ENCODE peak calls at places on chromosomes 2 and 18, in five cellular contexts. F is GM10248; W is nephron progenitor cell; T is Peyer's patch; R is stimulated activated CD8-positive, alpha-beta memory T cell treated with anti-CD3 and anti-CD28 coated beads, Interleukin-2, amount 100 ng/mL, for 48 hours. S is an unnamed sample.

GRCh38 chr18:60996822-60997221 is 336.4 kb upstream of the CDH20 start:
- DNase-seq in F (no peak), W (no peak), T (no peak), R (no peak), S (no peak)

GRCh38 chr2:39725401-39725800 is 53.7 kb downstream of the THUMPD2 start:
- DNase-seq in F (no peak), W (no peak), T (no peak), R (no peak), S (no peak)

GRCh38 chr2:22487541-22487940 is 897.4 kb upstream of the KLHL29 start:
- DNase-seq in F (no peak), W (no peak), T (no peak), R (no peak), S (no peak)

GRCh38 chr2:215903208-215903607 is 110.1 kb downstream of the MREG start:
- DNase-seq in F (no peak), W (no peak), T (no peak), R (no peak), S (no peak)

GRCh38 chr18:13137041-13137938 is 81.3 kb upstream of the LDLRAD4 start:
- DNase-seq in F (peak), W (peak), T (peak), R (no peak), S (no peak)

GRCh38 chr2:198056836-198057235 is 252.4 kb downstream of the PLCL1 start:
- DNase-seq in F (no peak), W (no peak), T (no peak), R (no peak), S (no peak)

GRCh38 chr2:43467889-43468288 is 127.9 kb downstream of the THADA start:
- DNase-seq in F (no peak), W (no peak), T (no peak), R (no peak), S (no peak)

GRCh38 chr18:21960189-21960588 is 209.2 kb upstream of the GATA6 start:
- DNase-seq in F (no peak), W (no peak), T (no peak), R (no peak), S (no peak)

GRCh38 chr2:101616411-101616810 is 81.1 kb upstream of the MAP4K4 start:
- DNase-seq in F (no peak), W (no peak), T (no peak), R (no peak), S (no peak)

GRCh38 chr2:196166876-196167275 is 4.5 kb downstream of the STK17B start:
- DNase-seq in F (no peak), W (no peak), T (no peak), R (no peak), S (no peak)

GRCh38 chr2:43139996-43140621 is 86.3 kb downstream of the ZFP36L2 start:
- DNase-seq in F (peak), W (peak), T (peak), R (no peak), S (no peak)

GRCh38 chr2:215919624-215920243 is 93.6 kb downstream of the MREG start:
- DNase-seq in F (no peak), W (no peak), T (no peak), R (no peak), S (no peak)

GRCh38 chr18:71028285-71028762 is 739.5 kb downstream of the SOCS6 start:
- DNase-seq in F (no peak), W (no peak), T (no peak), R (no peak), S (no peak)

GRCh38 chr2:35035883-35036282 is 1319.7 kb upstream of the CRIM1 start:
- DNase-seq in F (no peak), W (no peak), T (no peak), R (no peak), S (no peak)

GRCh38 chr2:190546734-190547133 is 12.2 kb upstream of the NEMP2 start:
- DNase-seq in F (no peak), W (no peak), T (no peak), R (no peak), S (no peak)

GRCh38 chr2:72291059-72291458 is 143.4 kb upstream of the CYP26B1 start:
- DNase-seq in F (no peak), W (no peak), T (no peak), R (no peak), S (no peak)

GRCh38 chr2:197037863-197038398 is 111.4 kb upstream of the PGAP1 start:
- DNase-seq in F (no peak), W (no peak), T (no peak), R (no peak), S (no peak)

GRCh38 chr18:43303376-43303775 is 26.1 kb upstream of the SYT4 start:
- DNase-seq in F (no peak), W (no peak), T (no peak), R (no peak), S (no peak)

GRCh38 chr2:145815933-145816332 is 1296.0 kb upstream of the ZEB2 start:
- DNase-seq in F (no peak), W (no peak), T (no peak), R (no peak), S (no peak)

GRCh38 chr2:263774-264492 is at the start of gene SH3YL1:
- DNase-seq in F (peak), W (no peak), T (peak), R (peak), S (peak)

GRCh38 chr18:11219571-11219970 is 70.2 kb upstream of the PIEZO2 start:
- DNase-seq in F (no peak), W (no peak), T (no peak), R (no peak), S (no peak)